ENCODE peak calls at places on chromosomes 6 and 20, in eight cellular contexts. One of them, this sample, is unnamed.

GRCh38 chr6:158474961-158475343 is 84.9 kb upstream of the TMEM181 start:
- DNase-seq in upper lobe of right lung: no peak
- DNase-seq in CD8-positive, alpha-beta memory T cell: no peak
- DNase-seq in mesendoderm: no peak
- DNase-seq in effector memory CD4-positive, alpha-beta T cell: no peak
- DNase-seq in AG04449: no peak
- DNase-seq in A549: peak; percentile 40
- DNase-seq in tibial nerve: no peak
- DNase-seq in this sample: no peak

GRCh38 chr6:69096681-69097080 is 461.6 kb downstream of the ADGRB3 start:
- DNase-seq in effector memory CD4-positive, alpha-beta T cell: no peak
- DNase-seq in mesendoderm: peak; percentile 45
- DNase-seq in A549: no peak
- DNase-seq in tibial nerve: no peak
- DNase-seq in CD8-positive, alpha-beta memory T cell: no peak
- DNase-seq in AG04449: peak; percentile 2
- DNase-seq in upper lobe of right lung: no peak
- DNase-seq in this sample: no peak

GRCh38 chr20:61048292-61048691 is 203.8 kb upstream of the CDH4 start:
- DNase-seq in AG04449: no peak
- DNase-seq in mesendoderm: no peak
- DNase-seq in effector memory CD4-positive, alpha-beta T cell: no peak
- DNase-seq in upper lobe of right lung: no peak
- DNase-seq in CD8-positive, alpha-beta memory T cell: no peak
- DNase-seq in A549: no peak
- DNase-seq in tibial nerve: no peak
- DNase-seq in this sample: no peak

GRCh38 chr6:154500769-154501171 is 9.7 kb downstream of the CNKSR3 start:
- DNase-seq in A549: no peak
- DNase-seq in effector memory CD4-positive, alpha-beta T cell: no peak
- DNase-seq in AG04449: no peak
- DNase-seq in mesendoderm: peak; percentile 51
- DNase-seq in tibial nerve: no peak
- DNase-seq in upper lobe of right lung: no peak
- DNase-seq in CD8-positive, alpha-beta memory T cell: no peak
- DNase-seq in this sample: no peak

GRCh38 chr6:15791401-15792137 is 128.7 kb upstream of the DTNBP1 start:
- DNase-seq in CD8-positive, alpha-beta memory T cell: no peak
- DNase-seq in A549: no peak
- DNase-seq in effector memory CD4-positive, alpha-beta T cell: no peak
- DNase-seq in mesendoderm: no peak
- DNase-seq in upper lobe of right lung: no peak
- DNase-seq in AG04449: no peak
- DNase-seq in tibial nerve: no peak
- DNase-seq in this sample: no peak

GRCh38 chr6:106866875-106867658 is 107.5 kb downstream of the CD24 start:
- DNase-seq in AG04449: no peak
- DNase-seq in effector memory CD4-positive, alpha-beta T cell: no peak
- DNase-seq in mesendoderm: peak; percentile 19
- DNase-seq in A549: no peak
- DNase-seq in upper lobe of right lung: no peak
- DNase-seq in tibial nerve: no peak
- DNase-seq in CD8-positive, alpha-beta memory T cell: no peak
- DNase-seq in this sample: no peak

GRCh38 chr6:110331816-110332215 is 26.3 kb downstream of the METTL24 start:
- DNase-seq in CD8-positive, alpha-beta memory T cell: no peak
- DNase-seq in A549: no peak
- DNase-seq in upper lobe of right lung: no peak
- DNase-seq in AG04449: no peak
- DNase-seq in tibial nerve: no peak
- DNase-seq in mesendoderm: peak; percentile 76
- DNase-seq in effector memory CD4-positive, alpha-beta T cell: no peak
- DNase-seq in this sample: no peak

GRCh38 chr6:17820055-17820454 is 113.3 kb upstream of the NUP153 start:
- DNase-seq in CD8-positive, alpha-beta memory T cell: no peak
- DNase-seq in A549: no peak
- DNase-seq in tibial nerve: no peak
- DNase-seq in AG04449: no peak
- DNase-seq in upper lobe of right lung: no peak
- DNase-seq in effector memory CD4-positive, alpha-beta T cell: no peak
- DNase-seq in mesendoderm: peak; percentile 53
- DNase-seq in this sample: no peak

GRCh38 chr6:53894086-53894485 is 99.3 kb downstream of the LRRC1 start:
- DNase-seq in AG04449: no peak
- DNase-seq in effector memory CD4-positive, alpha-beta T cell: no peak
- DNase-seq in A549: no peak
- DNase-seq in tibial nerve: no peak
- DNase-seq in mesendoderm: no peak
- DNase-seq in CD8-positive, alpha-beta memory T cell: no peak
- DNase-seq in upper lobe of right lung: no peak
- DNase-seq in this sample: no peak

GRCh38 chr6:87772597-87773530 is 70.8 kb upstream of the AKIRIN2 start:
- DNase-seq in CD8-positive, alpha-beta memory T cell: no peak
- DNase-seq in tibial nerve: no peak
- DNase-seq in AG04449: no peak
- DNase-seq in A549: no peak
- DNase-seq in effector memory CD4-positive, alpha-beta T cell: no peak
- DNase-seq in upper lobe of right lung: no peak
- DNase-seq in mesendoderm: peak; percentile 29
- DNase-seq in this sample: no peak

GRCh38 chr6:131135244-131136020 is at the start of gene AKAP7:
- DNase-seq in mesendoderm: peak; percentile 93
- DNase-seq in AG04449: no peak
- DNase-seq in CD8-positive, alpha-beta memory T cell: peak; percentile 67
- DNase-seq in effector memory CD4-positive, alpha-beta T cell: peak; percentile 20
- DNase-seq in upper lobe of right lung: peak; percentile 93
- DNase-seq in tibial nerve: peak; percentile 57
- DNase-seq in A549: peak; percentile 74
- DNase-seq in this sample: peak; percentile 12

GRCh38 chr6:142819603-142820335 is 125.2 kb downstream of the HIVEP2 start:
- DNase-seq in tibial nerve: no peak
- DNase-seq in AG04449: no peak
- DNase-seq in mesendoderm: peak; percentile 28
- DNase-seq in A549: no peak
- DNase-seq in effector memory CD4-positive, alpha-beta T cell: peak; percentile 16
- DNase-seq in CD8-positive, alpha-beta memory T cell: peak; percentile 57
- DNase-seq in upper lobe of right lung: no peak
- DNase-seq in this sample: no peak

GRCh38 chr20:59063358-59064213 is 21.0 kb upstream of the PRELID3B start:
- DNase-seq in AG04449: no peak
- DNase-seq in tibial nerve: no peak
- DNase-seq in effector memory CD4-positive, alpha-beta T cell: no peak
- DNase-seq in A549: peak; percentile 39
- DNase-seq in upper lobe of right lung: no peak
- DNase-seq in CD8-positive, alpha-beta memory T cell: no peak
- DNase-seq in mesendoderm: peak; percentile 16
- DNase-seq in this sample: peak; percentile 76
- H3K4me3 ChIP-seq in AG04449: no peak overlapping the region
- H3K4me3 ChIP-seq in tibial nerve: no peak overlapping the region
- H3K4me3 ChIP-seq in effector memory CD4-positive, alpha-beta T cell: no peak overlapping the region
- H3K4me3 ChIP-seq in A549: no peak overlapping the region
- H3K4me3 ChIP-seq in upper lobe of right lung: no peak overlapping the region
- H3K4me3 ChIP-seq in CD8-positive, alpha-beta memory T cell: no peak overlapping the region
- H3K4me3 ChIP-seq in mesendoderm: no peak overlapping the region
- H3K4me3 ChIP-seq in this sample: no peak overlapping the region

GRCh38 chr6:56540232-56540631 is 102.5 kb downstream of the DST start:
- DNase-seq in AG04449: no peak
- DNase-seq in tibial nerve: no peak
- DNase-seq in CD8-positive, alpha-beta memory T cell: no peak
- DNase-seq in upper lobe of right lung: no peak
- DNase-seq in mesendoderm: no peak
- DNase-seq in A549: no peak
- DNase-seq in effector memory CD4-positive, alpha-beta T cell: no peak
- DNase-seq in this sample: no peak

GRCh38 chr6:56541736-56542366 is 100.8 kb downstream of the DST start:
- DNase-seq in upper lobe of right lung: no peak
- DNase-seq in tibial nerve: no peak
- DNase-seq in effector memory CD4-positive, alpha-beta T cell: no peak
- DNase-seq in mesendoderm: no peak
- DNase-seq in AG04449: no peak
- DNase-seq in A549: no peak
- DNase-seq in CD8-positive, alpha-beta memory T cell: no peak
- DNase-seq in this sample: no peak

GRCh38 chr6:56538851-56539250 is 103.8 kb downstream of the DST start:
- DNase-seq in effector memory CD4-positive, alpha-beta T cell: no peak
- DNase-seq in A549: no peak
- DNase-seq in mesendoderm: no peak
- DNase-seq in CD8-positive, alpha-beta memory T cell: no peak
- DNase-seq in upper lobe of right lung: no peak
- DNase-seq in tibial nerve: no peak
- DNase-seq in AG04449: no peak
- DNase-seq in this sample: no peak

GRCh38 chr6:56540950-56541600 is 101.6 kb downstream of the DST start:
- DNase-seq in AG04449: no peak
- DNase-seq in tibial nerve: no peak
- DNase-seq in mesendoderm: no peak
- DNase-seq in CD8-positive, alpha-beta memory T cell: no peak
- DNase-seq in effector memory CD4-positive, alpha-beta T cell: no peak
- DNase-seq in A549: no peak
- DNase-seq in upper lobe of right lung: no peak
- DNase-seq in this sample: no peak

DNA sequence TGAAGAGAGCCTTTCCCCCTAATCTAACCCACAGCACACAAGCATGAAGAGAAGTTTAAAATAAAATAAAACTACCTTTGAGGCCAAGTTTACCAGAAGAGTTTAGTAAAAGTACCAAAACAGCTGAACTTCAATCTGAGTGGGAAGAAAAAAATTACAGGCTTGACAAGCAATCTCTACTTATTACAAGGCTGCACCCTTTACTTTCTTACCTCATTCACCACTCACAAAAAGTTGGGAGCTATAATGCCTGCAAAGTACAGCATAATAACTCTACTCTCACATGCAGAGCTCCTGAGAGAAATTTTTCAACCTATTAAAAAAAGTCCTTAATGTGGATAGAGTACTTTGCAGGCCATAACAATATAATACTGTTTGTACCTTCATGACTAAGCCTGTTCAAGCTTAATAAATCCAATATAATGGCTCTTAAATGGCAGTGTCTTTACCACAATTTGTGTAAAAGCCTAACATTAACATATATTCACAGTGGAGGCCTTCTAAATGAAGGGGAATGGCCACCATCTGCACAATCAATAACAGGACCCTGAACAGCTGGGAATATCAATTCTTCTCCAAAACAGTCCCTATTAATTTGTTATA is 103.1 kb downstream of the DST start:
- DNase-seq in tibial nerve: no peak
- DNase-seq in AG04449: no peak
- DNase-seq in mesendoderm: no peak
- DNase-seq in effector memory CD4-positive, alpha-beta T cell: no peak
- DNase-seq in A549: no peak
- DNase-seq in upper lobe of right lung: no peak
- DNase-seq in CD8-positive, alpha-beta memory T cell: no peak
- DNase-seq in this sample: no peak
- H3K4me3 ChIP-seq in tibial nerve: peak overlapping the region; percentile 3
- H3K4me3 ChIP-seq in AG04449: peak overlapping the region; percentile 21
- H3K4me3 ChIP-seq in mesendoderm: no peak overlapping the region
- H3K4me3 ChIP-seq in effector memory CD4-positive, alpha-beta T cell: no peak overlapping the region
- H3K4me3 ChIP-seq in A549: no peak overlapping the region
- H3K4me3 ChIP-seq in upper lobe of right lung: peak overlapping the region; percentile 60
- H3K4me3 ChIP-seq in CD8-positive, alpha-beta memory T cell: no peak overlapping the region
- H3K4me3 ChIP-seq in this sample: no peak overlapping the region

DNA sequence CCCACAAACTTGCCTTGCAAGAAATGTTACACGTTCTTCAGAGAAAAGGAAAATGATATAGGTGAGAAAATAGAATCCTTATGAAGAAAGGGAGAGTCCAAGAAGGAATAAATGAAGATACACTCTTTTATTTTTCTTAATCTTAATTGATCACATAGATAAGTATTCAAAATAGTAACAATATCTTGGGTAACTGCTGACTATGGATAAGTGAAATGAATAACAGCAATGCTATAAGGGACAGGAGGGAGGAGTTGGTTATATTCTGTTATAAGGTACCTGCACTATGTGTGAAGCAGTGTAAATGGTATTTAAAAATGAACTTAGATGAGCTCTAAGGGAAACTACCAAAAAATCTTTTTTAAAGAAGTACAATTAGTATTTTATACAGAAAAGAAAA is 38.3 kb downstream of the RANBP9 start:
- DNase-seq in effector memory CD4-positive, alpha-beta T cell: no peak
- DNase-seq in CD8-positive, alpha-beta memory T cell: no peak
- DNase-seq in tibial nerve: no peak
- DNase-seq in A549: no peak
- DNase-seq in mesendoderm: no peak
- DNase-seq in upper lobe of right lung: no peak
- DNase-seq in AG04449: no peak
- DNase-seq in this sample: no peak
- H3K4me3 ChIP-seq in effector memory CD4-positive, alpha-beta T cell: no peak overlapping the region
- H3K4me3 ChIP-seq in CD8-positive, alpha-beta memory T cell: no peak overlapping the region
- H3K4me3 ChIP-seq in tibial nerve: no peak overlapping the region
- H3K4me3 ChIP-seq in A549: no peak overlapping the region
- H3K4me3 ChIP-seq in mesendoderm: no peak overlapping the region
- H3K4me3 ChIP-seq in upper lobe of right lung: no peak overlapping the region
- H3K4me3 ChIP-seq in AG04449: no peak overlapping the region
- H3K4me3 ChIP-seq in this sample: no peak overlapping the region

GRCh38 chr6:33344771-33345697 is 27.5 kb upstream of the ZBTB22 start:
- DNase-seq in effector memory CD4-positive, alpha-beta T cell: peak; percentile 61
- DNase-seq in upper lobe of right lung: peak; percentile 87
- DNase-seq in tibial nerve: peak; percentile 65
- DNase-seq in A549: peak; percentile 35
- DNase-seq in CD8-positive, alpha-beta memory T cell: peak; percentile 85
- DNase-seq in AG04449: peak; percentile 29
- DNase-seq in mesendoderm: peak; percentile 84
- DNase-seq in this sample: peak; percentile 49
- H3K4me3 ChIP-seq in effector memory CD4-positive, alpha-beta T cell: peak overlapping the region; percentile 16
- H3K4me3 ChIP-seq in upper lobe of right lung: peak overlapping the region; percentile 27
- H3K4me3 ChIP-seq in tibial nerve: no peak overlapping the region
- H3K4me3 ChIP-seq in A549: no peak overlapping the region
- H3K4me3 ChIP-seq in CD8-positive, alpha-beta memory T cell: peak overlapping the region; percentile 56
- H3K4me3 ChIP-seq in AG04449: no peak overlapping the region
- H3K4me3 ChIP-seq in mesendoderm: no peak overlapping the region
- H3K4me3 ChIP-seq in this sample: no peak overlapping the region

This sample was measured in skeletal muscle cell.